ENCODE peak calls at places on chromosomes 3 and 15, in four cellular contexts. One of them, this sample, is unnamed.

GRCh38 chr3:102224171-102224570 is 210.6 kb upstream of the ZPLD1 start:
- DNase-seq in PC-3: peak; percentile 70
- DNase-seq in mucosa of descending colon: peak; percentile 60
- DNase-seq in colonic mucosa: peak; percentile 41
- DNase-seq in this sample: peak; percentile 57

GRCh38 chr3:184448321-184449160 is 68.7 kb downstream of the CHRD start:
- DNase-seq in PC-3: peak; percentile 91
- DNase-seq in mucosa of descending colon: no peak
- DNase-seq in colonic mucosa: no peak
- DNase-seq in this sample: no peak

GRCh38 chr15:31513178-31513577 is 186.5 kb downstream of the KLF13 start:
- DNase-seq in colonic mucosa: no peak
- DNase-seq in PC-3: no peak
- DNase-seq in mucosa of descending colon: no peak
- DNase-seq in this sample: no peak

GRCh38 chr3:50256978-50257890 is 11.7 kb upstream of the SEMA3B start:
- DNase-seq in colonic mucosa: peak; percentile 71
- DNase-seq in mucosa of descending colon: peak; percentile 76
- DNase-seq in PC-3: peak; percentile 67
- DNase-seq in this sample: no peak

GRCh38 chr15:76988874-76989780 is 5.8 kb upstream of the PSTPIP1 start:
- DNase-seq in mucosa of descending colon: no peak
- DNase-seq in PC-3: no peak
- DNase-seq in colonic mucosa: no peak
- DNase-seq in this sample: peak; percentile 46

GRCh38 chr3:9951126-9951525 is 1.1 kb downstream of the PRRT3 start:
- DNase-seq in mucosa of descending colon: no peak
- DNase-seq in PC-3: no peak
- DNase-seq in colonic mucosa: no peak
- DNase-seq in this sample: no peak

GRCh38 chr3:197499427-197499826 is 56.3 kb downstream of the BDH1 start:
- DNase-seq in mucosa of descending colon: peak; percentile 71
- DNase-seq in colonic mucosa: peak; percentile 78
- DNase-seq in PC-3: peak; percentile 96
- DNase-seq in this sample: peak; percentile 82

GRCh38 chr3:69888040-69888945 is 111.2 kb upstream of the SAMMSON start:
- DNase-seq in PC-3: no peak
- DNase-seq in colonic mucosa: no peak
- DNase-seq in mucosa of descending colon: no peak
- DNase-seq in this sample: no peak

GRCh38 chr15:63532307-63532744 is 27.9 kb downstream of the USP3 start:
- DNase-seq in colonic mucosa: no peak
- DNase-seq in mucosa of descending colon: no peak
- DNase-seq in PC-3: peak; percentile 52
- DNase-seq in this sample: no peak

GRCh38 chr15:83275412-83275811 is 9.1 kb downstream of the BNC1 start:
- DNase-seq in PC-3: no peak
- DNase-seq in colonic mucosa: no peak
- DNase-seq in mucosa of descending colon: no peak
- DNase-seq in this sample: no peak

GRCh38 chr15:99105516-99106341 is 849 bp downstream of the SYNM start:
- DNase-seq in mucosa of descending colon: peak; percentile 42
- DNase-seq in colonic mucosa: peak; percentile 39
- DNase-seq in PC-3: no peak
- DNase-seq in this sample: peak; percentile 54

GRCh38 chr3:184429786-184430185 is 49.9 kb downstream of the CHRD start:
- DNase-seq in colonic mucosa: no peak
- DNase-seq in mucosa of descending colon: no peak
- DNase-seq in PC-3: no peak
- DNase-seq in this sample: no peak

GRCh38 chr15:40342421-40343313 is 1.9 kb upstream of the CCDC9B start:
- DNase-seq in PC-3: peak; percentile 89
- DNase-seq in colonic mucosa: no peak
- DNase-seq in mucosa of descending colon: peak; percentile 63
- DNase-seq in this sample: no peak

GRCh38 chr3:9111349-9112265 is 137.8 kb downstream of the SRGAP3 start:
- DNase-seq in PC-3: no peak
- DNase-seq in mucosa of descending colon: no peak
- DNase-seq in colonic mucosa: no peak
- DNase-seq in this sample: no peak

GRCh38 chr3:124429129-124429815 is 301.0 kb upstream of the UMPS start:
- DNase-seq in colonic mucosa: no peak
- DNase-seq in mucosa of descending colon: no peak
- DNase-seq in PC-3: peak; percentile 94
- DNase-seq in this sample: no peak

GRCh38 chr3:58052373-58053273 is 44.4 kb downstream of the FLNB start:
- DNase-seq in PC-3: peak; percentile 99
- DNase-seq in mucosa of descending colon: peak; percentile 73
- DNase-seq in colonic mucosa: peak; percentile 84
- DNase-seq in this sample: peak; percentile 92

GRCh38 chr3:172170841-172171240 is 131.5 kb downstream of the FNDC3B start:
- DNase-seq in colonic mucosa: no peak
- DNase-seq in mucosa of descending colon: no peak
- DNase-seq in PC-3: no peak
- DNase-seq in this sample: no peak

GRCh38 chr3:71753716-71754609 is at the start of gene GPR27:
- DNase-seq in colonic mucosa: no peak
- DNase-seq in mucosa of descending colon: peak; percentile 12
- DNase-seq in PC-3: no peak
- DNase-seq in this sample: no peak

GRCh38 chr3:147758786-147759185 is 349.6 kb downstream of the ZIC1 start:
- DNase-seq in PC-3: no peak
- DNase-seq in mucosa of descending colon: no peak
- DNase-seq in colonic mucosa: no peak
- DNase-seq in this sample: no peak

GRCh38 chr3:160748226-160748625 is 7.8 kb upstream of the PPM1L start:
- DNase-seq in mucosa of descending colon: no peak
- DNase-seq in colonic mucosa: no peak
- DNase-seq in PC-3: no peak
- DNase-seq in this sample: no peak

GRCh38 chr3:168511428-168512014 is 415.8 kb upstream of the GOLIM4 start:
- DNase-seq in mucosa of descending colon: no peak
- DNase-seq in colonic mucosa: no peak
- DNase-seq in PC-3: peak; percentile 50
- DNase-seq in this sample: no peak

GRCh38 chr15:80779658-80780415 is 667 bp downstream of the CEMIP start:
- DNase-seq in mucosa of descending colon: no peak
- DNase-seq in colonic mucosa: peak; percentile 33
- DNase-seq in PC-3: peak; percentile 48
- DNase-seq in this sample: no peak

GRCh38 chr3:83928391-83928790 is 1030.4 kb upstream of the CADM2 start:
- DNase-seq in PC-3: peak; percentile 71
- DNase-seq in colonic mucosa: no peak
- DNase-seq in mucosa of descending colon: no peak
- DNase-seq in this sample: no peak

GRCh38 chr3:38227989-38228388 is 37.6 kb upstream of the SLC22A13 start:
- DNase-seq in PC-3: peak; percentile 41
- DNase-seq in colonic mucosa: no peak
- DNase-seq in mucosa of descending colon: no peak
- DNase-seq in this sample: no peak

GRCh38 chr15:73757571-73757970 is 4.4 kb upstream of the INSYN1 start:
- DNase-seq in PC-3: no peak
- DNase-seq in mucosa of descending colon: no peak
- DNase-seq in colonic mucosa: no peak
- DNase-seq in this sample: no peak

GRCh38 chr3:16264174-16264707 is 502 bp downstream of the DPH3 start:
- DNase-seq in mucosa of descending colon: no peak
- DNase-seq in PC-3: no peak
- DNase-seq in colonic mucosa: no peak
- DNase-seq in this sample: no peak

DNA sequence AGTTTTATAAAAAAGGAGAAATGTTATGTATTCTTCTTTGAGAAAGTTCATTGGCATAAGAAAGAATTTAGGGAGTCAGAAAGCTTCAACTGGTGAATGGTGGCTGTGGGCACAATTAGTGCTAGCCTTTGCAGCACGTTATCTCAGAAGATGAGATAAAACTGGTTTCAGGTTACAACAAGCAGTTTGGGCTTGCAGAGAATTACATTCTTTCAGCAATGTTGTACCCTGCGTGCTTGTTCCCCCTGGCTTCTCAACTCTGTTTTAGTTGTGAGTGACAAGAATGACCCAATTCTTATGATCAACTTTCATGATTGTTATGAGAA is 31.6 kb upstream of the ACP3 start:
- DNase-seq in PC-3: no peak
- DNase-seq in colonic mucosa: no peak
- DNase-seq in mucosa of descending colon: no peak
- DNase-seq in this sample: no peak
- H3K4me1 ChIP-seq in PC-3: no peaks in the 10 kb centered on the region
- H3K4me1 ChIP-seq in colonic mucosa: no peaks in the 10 kb centered on the region
- H3K4me1 ChIP-seq in mucosa of descending colon: no peaks in the 10 kb centered on the region
- H3K4me1 ChIP-seq in this sample: peaks cover 12% of the 10 kb centered on the region

GRCh38 chr15:65804252-65804931 is 12.3 kb upstream of the DENND4A start:
- DNase-seq in mucosa of descending colon: no peak
- DNase-seq in PC-3: no peak
- DNase-seq in colonic mucosa: no peak
- DNase-seq in this sample: no peak
- H3K4me1 ChIP-seq in mucosa of descending colon: no peaks in the 10 kb centered on the region
- H3K4me1 ChIP-seq in PC-3: no peaks in the 10 kb centered on the region
- H3K4me1 ChIP-seq in colonic mucosa: no peaks in the 10 kb centered on the region
- H3K4me1 ChIP-seq in this sample: no peaks in the 10 kb centered on the region

DNA sequence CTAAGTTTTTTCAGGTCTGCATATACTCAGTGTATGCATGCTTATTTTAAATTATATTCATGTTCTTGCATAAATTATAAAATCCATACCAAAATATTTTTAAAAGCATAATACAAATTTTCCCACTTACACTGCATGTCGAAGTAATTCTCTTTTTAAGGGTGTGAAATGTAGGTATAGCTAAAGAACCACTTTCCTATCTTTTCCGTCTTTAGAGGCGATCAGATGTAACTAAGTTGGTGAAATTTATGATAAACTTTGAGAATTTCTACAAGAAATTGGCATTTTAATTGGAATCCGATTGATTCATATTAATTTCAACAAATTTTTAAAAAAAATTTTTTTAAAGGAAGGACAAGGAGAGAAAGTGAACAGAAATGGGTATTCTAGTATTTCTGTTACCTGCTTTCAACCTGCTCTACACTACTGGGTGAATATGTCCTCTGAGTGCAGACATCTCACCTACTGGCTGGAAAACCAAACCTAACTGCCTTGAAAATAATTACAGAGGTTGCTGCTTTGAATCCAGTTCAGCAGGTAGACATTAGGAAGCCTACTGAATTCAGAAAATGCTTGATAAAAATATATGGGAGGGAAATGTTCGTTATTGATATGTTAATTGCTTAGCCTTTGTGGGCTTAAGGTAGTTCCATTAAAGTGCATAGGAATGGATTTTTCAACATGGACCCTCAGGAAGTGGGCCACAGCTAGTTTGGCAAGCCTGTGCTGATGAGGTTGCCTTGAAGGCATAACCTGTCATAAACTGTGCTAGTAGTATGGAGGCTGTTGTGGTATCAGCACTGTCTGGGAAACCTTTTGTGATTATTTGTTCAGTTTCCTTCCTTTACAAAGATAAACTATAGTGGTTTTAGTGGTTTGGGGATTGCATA is 5.1 kb downstream of the TRIM71 start:
- DNase-seq in mucosa of descending colon: no peak
- DNase-seq in colonic mucosa: no peak
- DNase-seq in PC-3: no peak
- DNase-seq in this sample: no peak
- H3K4me1 ChIP-seq in mucosa of descending colon: no peaks in the 10 kb centered on the region
- H3K4me1 ChIP-seq in colonic mucosa: no peaks in the 10 kb centered on the region
- H3K4me1 ChIP-seq in PC-3: no peaks in the 10 kb centered on the region
- H3K4me1 ChIP-seq in this sample: no peaks in the 10 kb centered on the region

DNA sequence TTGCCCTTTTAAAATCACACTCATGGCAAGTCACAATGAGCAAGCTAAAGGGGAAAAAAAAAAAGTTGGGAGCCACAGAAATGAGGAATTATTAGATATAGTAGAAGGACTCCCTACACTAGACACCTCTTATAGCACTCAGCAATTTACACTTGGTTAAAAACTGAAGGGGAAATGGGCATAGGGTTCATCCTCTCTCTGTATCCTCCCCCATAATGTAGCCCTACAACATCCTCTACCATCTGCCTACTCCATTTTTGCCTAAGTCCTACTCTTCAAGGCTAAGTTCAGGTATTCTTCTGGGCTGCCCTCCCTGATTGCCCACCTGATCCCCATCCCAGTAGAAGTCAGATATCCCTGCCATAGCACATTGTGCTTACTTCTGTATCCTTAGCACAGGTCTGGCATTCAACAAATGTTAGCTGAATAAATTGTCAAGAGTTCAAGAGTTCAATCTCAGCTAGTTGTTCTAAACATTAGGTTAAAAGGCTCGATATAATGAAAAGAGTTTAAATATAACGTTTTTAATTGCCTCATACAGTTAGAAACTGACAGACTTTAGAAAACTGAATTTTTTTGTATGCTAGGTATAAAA is 14.5 kb downstream of the SETD2 start:
- DNase-seq in PC-3: no peak
- DNase-seq in colonic mucosa: no peak
- DNase-seq in mucosa of descending colon: no peak
- DNase-seq in this sample: no peak
- H3K4me1 ChIP-seq in PC-3: no peaks in the 10 kb centered on the region
- H3K4me1 ChIP-seq in colonic mucosa: peaks cover 6% of the 10 kb centered on the region
- H3K4me1 ChIP-seq in mucosa of descending colon: peaks cover 7% of the 10 kb centered on the region
- H3K4me1 ChIP-seq in this sample: peaks cover 14% of the 10 kb centered on the region

GRCh38 chr3:62604301-62604700 is 231.0 kb upstream of the FEZF2 start:
- DNase-seq in PC-3: peak; percentile 70
- DNase-seq in mucosa of descending colon: no peak
- DNase-seq in colonic mucosa: no peak
- DNase-seq in this sample: no peak
- H3K4me1 ChIP-seq in PC-3: peaks cover 49% of the 10 kb centered on the region
- H3K4me1 ChIP-seq in mucosa of descending colon: no peaks in the 10 kb centered on the region
- H3K4me1 ChIP-seq in colonic mucosa: no peaks in the 10 kb centered on the region
- H3K4me1 ChIP-seq in this sample: no peaks in the 10 kb centered on the region

This sample was measured in Peyer's patch.